ENCODE peak calls at places on chromosomes 13 and 19, in six cellular contexts. G is heart right ventricle, U is testis, I is bronchial epithelial cell, S is body of pancreas, C is SK-N-SH. W is an unnamed sample. For H3K27me3, the result is how much of the 10 kb centered on the place peaks cover.

GRCh38 chr13:26989261-26990007 is 182.2 kb downstream of the USP12 start:
- DNase-seq in U (no peak), S (no peak), C (no peak), I (no peak), G (no peak), W (no peak)

GRCh38 chr13:109862627-109863026 is 76.2 kb upstream of the IRS2 start:
- DNase-seq in C (no peak), G (no peak), S (no peak), I (peak), U (no peak), W (no peak)

GRCh38 chr13:40994581-40995230 is 24.4 kb downstream of the ELF1 start:
- DNase-seq in I (peak), U (peak), S (no peak), G (no peak), C (no peak), W (no peak)

GRCh38 chr19:36060430-36060829 is 5.7 kb downstream of the WDR62 start:
- DNase-seq in S (peak), G (peak), I (peak), C (peak), U (peak), W (peak)

GRCh38 chr19:51380379-51380778 is 7.4 kb downstream of the LIM2 start:
- DNase-seq in S (no peak), U (no peak), G (no peak), I (no peak), C (no peak), W (no peak)

GRCh38 chr13:106348032-106348431 is 187.4 kb downstream of the EFNB2 start:
- DNase-seq in I (peak), G (no peak), U (no peak), S (no peak), C (no peak), W (no peak)

GRCh38 chr13:30681489-30682242 is 53.7 kb upstream of the ALOX5AP start:
- DNase-seq in S (no peak), C (peak), U (no peak), G (no peak), I (no peak), W (no peak)

GRCh38 chr13:58994778-58995177 is 1169.0 kb downstream of the DIAPH3 start:
- DNase-seq in C (no peak), I (no peak), G (no peak), U (no peak), S (no peak), W (no peak)

GRCh38 chr13:106117035-106117434 is 418.4 kb downstream of the EFNB2 start:
- DNase-seq in C (peak), S (no peak), I (peak), G (no peak), U (no peak), W (no peak)

GRCh38 chr19:9130965-9131364 is 4.2 kb upstream of the OR7G3 start:
- DNase-seq in G (no peak), S (no peak), U (no peak), C (no peak), I (no peak), W (no peak)

GRCh38 chr19:43798546-43799409 is 3.5 kb downstream of the LYPD5 start:
- DNase-seq in U (no peak), S (peak), G (no peak), C (peak), I (peak), W (no peak)

GRCh38 chr19:3516675-3517207 is 10.6 kb downstream of the FZR1 start:
- DNase-seq in S (peak), I (no peak), U (no peak), C (peak), G (no peak), W (no peak)

GRCh38 chr13:114106991-114107685 is 25.3 kb downstream of the RASA3 start:
- DNase-seq in I (no peak), C (no peak), S (no peak), G (no peak), U (no peak), W (peak)

GRCh38 chr19:53333071-53333465 is 481 bp upstream of the ZNF845 start:
- DNase-seq in G (peak), C (peak), S (peak), U (peak), I (no peak), W (peak)

GRCh38 chr13:39957868-39958676 is 302.6 kb downstream of the COG6 start:
- DNase-seq in C (no peak), U (no peak), S (no peak), I (no peak), G (no peak), W (no peak)

GRCh38 chr19:42270346-42271044 is 1.4 kb downstream of the CIC start:
- DNase-seq in C (peak), I (peak), U (peak), S (peak), G (no peak), W (no peak)

GRCh38 chr13:48403151-48403631 is 9.7 kb downstream of the LPAR6 start:
- DNase-seq in U (no peak), C (no peak), S (no peak), G (no peak), I (no peak), W (no peak)

DNA sequence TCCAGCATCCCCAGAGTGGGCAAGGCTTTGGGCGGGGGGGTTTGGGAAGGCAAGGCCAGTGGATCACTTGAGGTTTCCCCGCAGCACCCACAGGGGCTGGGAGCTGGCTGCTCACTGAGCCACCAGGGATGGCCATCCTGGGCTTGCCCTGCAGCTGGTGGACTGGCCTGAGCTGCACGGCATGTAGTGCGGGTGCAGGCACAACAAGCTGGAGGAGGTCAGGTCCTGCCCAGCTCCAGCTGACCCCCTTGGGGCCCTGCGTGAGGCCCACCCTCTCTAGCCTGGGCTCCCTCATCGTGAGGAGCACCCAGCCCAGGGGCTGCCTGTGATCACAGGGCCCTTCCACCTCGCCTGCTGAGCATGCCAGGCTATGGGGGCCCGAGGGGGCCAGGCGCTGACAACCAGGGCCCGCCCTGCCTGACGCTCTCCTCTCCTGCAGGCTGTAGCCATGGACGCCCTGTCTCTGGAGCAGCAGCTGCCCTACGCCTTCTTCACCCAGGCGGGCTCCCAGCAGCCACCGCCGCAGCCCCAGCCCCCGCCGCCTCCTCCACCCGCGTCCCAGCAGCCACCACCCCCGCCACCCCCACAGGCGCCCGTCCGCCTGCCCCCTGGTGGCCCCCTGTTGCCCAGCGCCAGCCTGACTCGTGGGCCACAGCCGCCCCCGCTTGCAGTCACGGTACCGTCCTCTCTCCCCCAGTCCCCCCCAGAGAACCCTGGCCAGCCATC is 22.9 kb downstream of the COMP start:
- DNase-seq in G (no peak), I (no peak), S (no peak), C (peak), U (peak), W (peak)
- H3K27me3 ChIP-seq in G (under half), I (under half), S (under half), C (under half), U (under half), W (under half)

GRCh38 chr19:979318-979741 is 4.8 kb upstream of the WDR18 start:
- DNase-seq in I (no peak), G (no peak), C (no peak), U (no peak), S (no peak), W (peak)

GRCh38 chr19:974564-975257 is 9.4 kb upstream of the WDR18 start:
- DNase-seq in S (no peak), U (no peak), C (no peak), I (no peak), G (no peak), W (peak)

GRCh38 chr19:973726-974563 is 10.2 kb upstream of the WDR18 start:
- DNase-seq in U (no peak), C (no peak), G (no peak), I (no peak), S (no peak), W (peak)

GRCh38 chr19:977058-977464 is 7.1 kb upstream of the WDR18 start:
- DNase-seq in U (no peak), S (no peak), C (no peak), G (no peak), I (no peak), W (peak)

DNA sequence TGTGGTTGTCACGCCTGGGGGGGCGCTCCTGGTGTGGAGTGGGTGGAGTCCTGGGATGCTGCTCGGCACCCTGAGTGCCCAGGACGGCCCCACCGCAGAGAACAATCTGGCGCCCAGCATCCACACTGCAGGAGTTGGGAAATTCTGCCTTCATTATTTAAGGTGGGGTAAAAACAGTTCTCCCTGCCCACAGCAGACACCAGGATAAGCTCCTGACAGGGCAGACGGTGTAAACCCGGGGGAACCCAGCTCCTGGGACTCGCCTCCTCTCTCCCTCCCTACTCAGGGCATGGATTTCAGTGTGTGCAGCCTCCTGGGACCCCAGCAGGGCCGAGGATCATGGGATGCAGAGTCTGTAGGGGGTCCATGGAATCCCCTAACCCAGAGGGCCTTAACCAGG is 7.7 kb upstream of the WDR18 start:
- DNase-seq in U (no peak), G (no peak), C (no peak), S (no peak), I (no peak), W (peak)
- H3K4me3 ChIP-seq in U (no peak), G (no peak), C (no peak), S (no peak), I (no peak), W (no peak)

GRCh38 chr19:5563008-5563431 is 4.7 kb downstream of the TINCR start:
- DNase-seq in U (no peak), C (peak), S (no peak), I (no peak), G (no peak), W (no peak)

GRCh38 chr19:5567360-5567970 is at the start of gene TINCR:
- DNase-seq in G (no peak), C (peak), I (no peak), S (no peak), U (no peak), W (peak)

GRCh38 chr19:5563941-5564612 is 3.7 kb downstream of the TINCR start:
- DNase-seq in S (no peak), C (peak), G (no peak), I (peak), U (no peak), W (peak)

GRCh38 chr19:5562280-5562679 is 5.5 kb downstream of the TINCR start:
- DNase-seq in S (no peak), U (no peak), C (no peak), G (no peak), I (no peak), W (no peak)

DNA sequence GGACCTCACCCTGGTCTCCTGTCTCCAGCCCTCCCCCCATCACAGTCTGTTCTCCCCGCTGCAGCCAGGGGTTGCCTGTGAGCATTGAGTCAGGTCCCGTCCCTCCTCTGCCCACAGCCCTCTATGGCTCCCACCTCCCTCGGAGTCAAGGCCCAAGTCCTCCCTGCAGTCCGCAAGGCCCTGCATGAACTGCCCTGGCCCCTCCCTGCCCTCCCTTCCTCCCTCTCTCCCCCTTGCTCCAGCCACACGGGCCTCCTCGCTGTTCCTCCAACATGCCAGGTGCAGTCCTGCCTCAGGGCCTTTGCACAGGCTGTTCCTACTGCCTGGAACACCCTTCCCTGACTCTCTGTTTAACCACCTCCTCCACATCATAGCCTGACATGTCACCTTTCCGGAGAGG is 2.8 kb downstream of the TINCR start:
- DNase-seq in I (no peak), U (no peak), S (no peak), G (no peak), C (peak), W (no peak)
- H3K27me3 ChIP-seq in I (under half), U (under half), S (under half), G (half or more), C (under half), W (under half)

DNA sequence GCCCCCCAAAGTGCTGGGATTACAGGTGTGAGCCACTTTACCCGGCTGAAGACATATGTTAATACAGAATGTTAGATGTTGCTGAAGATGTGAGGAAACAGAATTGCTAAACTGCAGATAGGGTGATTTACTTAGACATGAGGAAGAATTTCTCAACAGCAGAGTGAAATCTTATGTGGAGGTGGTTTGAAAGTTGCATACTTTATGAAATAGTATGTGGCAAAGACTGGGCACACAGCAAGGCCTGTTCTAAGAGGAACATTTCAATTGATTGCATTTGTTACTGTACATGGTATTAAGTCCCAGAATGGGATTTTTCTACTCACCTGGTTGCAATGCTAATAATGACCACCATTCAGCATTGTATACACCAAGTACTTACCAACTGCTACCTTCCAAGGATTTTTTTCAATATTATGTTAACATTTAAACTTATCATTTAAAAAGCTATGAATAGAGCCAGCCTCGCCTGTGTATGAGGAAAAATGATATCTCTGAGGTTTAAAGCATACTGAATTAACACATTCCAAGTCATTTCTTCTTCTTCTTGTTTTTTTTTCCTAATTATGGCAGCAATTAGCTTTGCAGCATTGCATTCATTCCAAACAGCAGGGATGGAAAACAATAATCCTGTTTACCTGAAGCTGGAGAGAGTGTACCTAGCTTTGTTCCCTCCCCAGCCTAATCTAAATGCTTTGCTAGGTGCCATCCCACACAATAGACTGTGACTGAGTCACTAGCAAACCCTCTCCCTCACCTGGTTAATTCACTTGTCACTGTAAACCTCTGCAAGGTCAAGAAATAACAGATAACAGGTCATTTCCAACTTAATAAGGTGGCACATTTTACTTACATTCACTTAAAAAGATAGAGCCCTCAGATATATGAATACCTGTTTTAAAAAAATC is 19.4 kb upstream of the KLF5 start:
- DNase-seq in G (no peak), C (no peak), I (no peak), U (no peak), S (no peak), W (no peak)
- H3K4me3 ChIP-seq in G (no peak), C (no peak), I (no peak), U (no peak), S (no peak), W (no peak)